ENCODE peak calls at places on chromosome 17, in nine cellular contexts. S is colonic mucosa, K is Karpas-422, Q is neuronal stem cell, P is kidney, Y is neural progenitor cell, O is SK-N-SH, R is MM.1S, C is endodermal cell. V is an unnamed sample.

GRCh38 chr17:28421775-28422305 is 15.8 kb upstream of the SLC46A1 start:
- DNase-seq in S (no peak), K (no peak), Q (no peak), P (no peak), Y (no peak), O (no peak), R (no peak), C (no peak), V (no peak)

GRCh38 chr17:82380860-82381702 is 9.5 kb downstream of the UTS2R start:
- DNase-seq in S (no peak), K (no peak), Q (no peak), P (no peak), Y (no peak), O (no peak), R (no peak), C (no peak), V (peak; percentile 38)

GRCh38 chr17:31546650-31547049 is 155.2 kb downstream of the RAB11FIP4 start:
- DNase-seq in S (no peak), K (no peak), Q (no peak), P (no peak), Y (no peak), O (no peak), R (no peak), C (no peak), V (no peak)

GRCh38 chr17:83193336-83194188 is 114.2 kb downstream of the METRNL start:
- DNase-seq in S (no peak), K (peak; percentile 65), Q (no peak), P (peak; percentile 81), Y (no peak), O (no peak), R (peak; percentile 23), C (no peak), V (no peak)

GRCh38 chr17:76263896-76264295 is 1.3 kb upstream of the UBALD2 start:
- DNase-seq in S (no peak), K (no peak), Q (no peak), P (no peak), Y (no peak), O (no peak), R (no peak), C (no peak), V (no peak)

GRCh38 chr17:14038206-14038605 is 31.1 kb upstream of the COX10 start:
- DNase-seq in S (no peak), K (no peak), Q (no peak), P (no peak), Y (no peak), O (no peak), R (no peak), C (no peak), V (peak; percentile 60)

GRCh38 chr17:56678249-56679144 is 85.0 kb downstream of the NOG start:
- DNase-seq in S (no peak), K (peak; percentile 32), Q (peak; percentile 27), P (no peak), Y (peak; percentile 57), O (peak; percentile 58), R (no peak), C (peak; percentile 76), V (peak; percentile 49)

GRCh38 chr17:49997256-49997735 is 2.3 kb upstream of the DLX3 start:
- DNase-seq in S (no peak), K (no peak), Q (no peak), P (no peak), Y (no peak), O (no peak), R (no peak), C (no peak), V (no peak)

GRCh38 chr17:21286771-21287702 is 2.5 kb downstream of the MAP2K3 start:
- DNase-seq in S (peak; percentile 74), K (no peak), Q (no peak), P (peak; percentile 80), Y (no peak), O (no peak), R (peak; percentile 38), C (no peak), V (no peak)

GRCh38 chr17:17774009-17774881 is 62.5 kb downstream of the SREBF1 start:
- DNase-seq in S (peak; percentile 85), K (peak; percentile 68), Q (no peak), P (peak; percentile 87), Y (no peak), O (no peak), R (no peak), C (no peak), V (no peak)

GRCh38 chr17:68578236-68578635 is 22.9 kb downstream of the FAM20A start:
- DNase-seq in S (no peak), K (peak; percentile 80), Q (no peak), P (no peak), Y (no peak), O (no peak), R (no peak), C (peak; percentile 10), V (no peak)

GRCh38 chr17:66138120-66138519 is 53.8 kb downstream of the CEP112 start:
- DNase-seq in S (no peak), K (no peak), Q (no peak), P (no peak), Y (no peak), O (no peak), R (no peak), C (no peak), V (no peak)

GRCh38 chr17:42475853-42476252 is 17.2 kb downstream of the ATP6V0A1 start:
- DNase-seq in S (no peak), K (no peak), Q (no peak), P (no peak), Y (no peak), O (no peak), R (no peak), C (no peak), V (no peak)

GRCh38 chr17:30271102-30271501 is 20.6 kb downstream of the BLMH start:
- DNase-seq in S (no peak), K (no peak), Q (no peak), P (no peak), Y (no peak), O (no peak), R (no peak), C (no peak), V (no peak)

GRCh38 chr17:38448208-38448776 is 20.0 kb downstream of the ARHGAP23 start:
- DNase-seq in S (no peak), K (no peak), Q (no peak), P (no peak), Y (no peak), O (no peak), R (no peak), C (no peak), V (no peak)

GRCh38 chr17:50911450-50911849 is 45.3 kb upstream of the TOB1 start:
- DNase-seq in S (no peak), K (no peak), Q (no peak), P (no peak), Y (no peak), O (no peak), R (no peak), C (no peak), V (no peak)

GRCh38 chr17:74862108-74862901 is 2.6 kb upstream of the GRIN2C start:
- DNase-seq in S (peak; percentile 56), K (peak; percentile 91), Q (peak; percentile 79), P (no peak), Y (peak; percentile 93), O (peak; percentile 97), R (peak; percentile 62), C (peak; percentile 98), V (peak; percentile 83)

GRCh38 chr17:74863420-74864296 is 4.0 kb upstream of the GRIN2C start:
- DNase-seq in S (no peak), K (no peak), Q (no peak), P (no peak), Y (no peak), O (no peak), R (no peak), C (no peak), V (no peak)

GRCh38 chr17:74861554-74862107 is 1.9 kb upstream of the GRIN2C start:
- DNase-seq in S (no peak), K (no peak), Q (no peak), P (no peak), Y (no peak), O (no peak), R (no peak), C (peak; percentile 76), V (peak; percentile 49)

GRCh38 chr17:74864297-74864865 is 4.7 kb upstream of the GRIN2C start:
- DNase-seq in S (no peak), K (no peak), Q (no peak), P (no peak), Y (no peak), O (no peak), R (no peak), C (no peak), V (no peak)

DNA sequence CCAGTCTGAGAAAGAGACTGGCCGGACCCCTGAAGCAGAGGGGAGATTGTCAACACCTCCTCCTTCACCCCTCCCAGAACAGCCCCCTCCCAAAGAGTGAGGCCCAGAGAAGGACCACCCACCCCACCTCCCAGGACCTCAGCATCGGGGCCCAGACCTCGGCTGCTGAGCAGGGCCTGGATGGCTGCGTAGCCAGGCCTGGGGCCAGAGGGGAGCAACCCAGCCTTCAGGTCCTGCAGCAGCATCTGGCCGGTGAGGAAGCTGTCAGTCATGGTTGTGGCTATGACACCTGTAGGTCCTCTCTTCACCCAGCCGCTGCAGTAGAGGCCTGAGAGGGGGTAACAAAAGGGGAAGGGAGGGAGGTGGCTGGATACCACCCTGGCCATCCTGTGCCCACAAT is 3.2 kb upstream of the GRIN2C start:
- DNase-seq in S (no peak), K (no peak), Q (no peak), P (no peak), Y (no peak), O (no peak), R (no peak), C (no peak), V (no peak)
- H3K9ac ChIP-seq in S (no peak overlapping the region), K (no peak overlapping the region), Q (peak overlapping the region; percentile 63), P (no peak overlapping the region), Y (no peak overlapping the region), O (no peak overlapping the region), R (no peak overlapping the region), C (no peak overlapping the region), V (no peak overlapping the region)

GRCh38 chr17:48779421-48779820 is 37.6 kb downstream of the TTLL6 start:
- DNase-seq in S (no peak), K (no peak), Q (no peak), P (no peak), Y (no peak), O (no peak), R (no peak), C (no peak), V (no peak)
- H3K9ac ChIP-seq in S (no peak overlapping the region), K (no peak overlapping the region), Q (no peak overlapping the region), P (no peak overlapping the region), Y (no peak overlapping the region), O (no peak overlapping the region), R (no peak overlapping the region), C (no peak overlapping the region), V (no peak overlapping the region)

GRCh38 chr17:80971704-80972304 is 19.8 kb upstream of the CHMP6 start:
- DNase-seq in S (no peak), K (no peak), Q (no peak), P (no peak), Y (no peak), O (no peak), R (no peak), C (no peak), V (no peak)
- H3K9ac ChIP-seq in S (no peak overlapping the region), K (no peak overlapping the region), Q (no peak overlapping the region), P (no peak overlapping the region), Y (no peak overlapping the region), O (no peak overlapping the region), R (no peak overlapping the region), C (no peak overlapping the region), V (no peak overlapping the region)

GRCh38 chr17:79532107-79532790 is 78.6 kb downstream of the RBFOX3 start:
- DNase-seq in S (no peak), K (no peak), Q (no peak), P (peak; percentile 48), Y (no peak), O (no peak), R (no peak), C (no peak), V (no peak)
- H3K9ac ChIP-seq in S (no peak overlapping the region), K (no peak overlapping the region), Q (no peak overlapping the region), P (no peak overlapping the region), Y (no peak overlapping the region), O (no peak overlapping the region), R (no peak overlapping the region), C (no peak overlapping the region), V (no peak overlapping the region)

V was measured in adipocyte.